ENCODE peak calls at places on chromosomes 1 and 21, in seven cellular contexts. One of them, this sample, is unnamed.

GRCh38 chr1:59178339-59178744 is 118.6 kb upstream of the FGGY start:
- DNase-seq in astrocyte: peak
- DNase-seq in mammary epithelial cell: no peak
- DNase-seq in neural progenitor cell: no peak
- DNase-seq in spleen: no peak
- DNase-seq in heart left ventricle: peak
- DNase-seq in kidney: peak
- DNase-seq in this sample: no peak

GRCh38 chr1:61097326-61097725 is 15.0 kb downstream of the NFIA start:
- DNase-seq in neural progenitor cell: no peak
- DNase-seq in mammary epithelial cell: peak
- DNase-seq in spleen: no peak
- DNase-seq in kidney: no peak
- DNase-seq in heart left ventricle: no peak
- DNase-seq in astrocyte: peak
- DNase-seq in this sample: no peak

GRCh38 chr1:3902546-3902945 is 2.5 kb upstream of the C1orf174 start:
- DNase-seq in spleen: peak
- DNase-seq in astrocyte: no peak
- DNase-seq in mammary epithelial cell: no peak
- DNase-seq in heart left ventricle: no peak
- DNase-seq in kidney: no peak
- DNase-seq in neural progenitor cell: no peak
- DNase-seq in this sample: no peak

GRCh38 chr1:161494069-161494735 is 11.1 kb upstream of the FCGR2A start:
- DNase-seq in spleen: no peak
- DNase-seq in heart left ventricle: no peak
- DNase-seq in neural progenitor cell: no peak
- DNase-seq in astrocyte: no peak
- DNase-seq in mammary epithelial cell: no peak
- DNase-seq in kidney: no peak
- DNase-seq in this sample: no peak

GRCh38 chr1:200659269-200659668 is 10.4 kb downstream of the DDX59 start:
- DNase-seq in mammary epithelial cell: peak
- DNase-seq in heart left ventricle: no peak
- DNase-seq in astrocyte: peak
- DNase-seq in neural progenitor cell: no peak
- DNase-seq in spleen: no peak
- DNase-seq in kidney: no peak
- DNase-seq in this sample: no peak

GRCh38 chr1:63780541-63780940 is 6.7 kb downstream of the ROR1 start:
- DNase-seq in heart left ventricle: no peak
- DNase-seq in kidney: no peak
- DNase-seq in mammary epithelial cell: no peak
- DNase-seq in spleen: no peak
- DNase-seq in astrocyte: no peak
- DNase-seq in neural progenitor cell: peak
- DNase-seq in this sample: no peak

GRCh38 chr21:41839387-41840000 is 39.6 kb downstream of the PRDM15 start:
- DNase-seq in kidney: no peak
- DNase-seq in heart left ventricle: no peak
- DNase-seq in spleen: peak
- DNase-seq in astrocyte: no peak
- DNase-seq in mammary epithelial cell: no peak
- DNase-seq in neural progenitor cell: no peak
- DNase-seq in this sample: no peak

GRCh38 chr1:151980287-151981177 is 13.1 kb downstream of the S100A10 start:
- DNase-seq in heart left ventricle: peak
- DNase-seq in spleen: no peak
- DNase-seq in neural progenitor cell: no peak
- DNase-seq in astrocyte: peak
- DNase-seq in kidney: peak
- DNase-seq in mammary epithelial cell: peak
- DNase-seq in this sample: no peak

GRCh38 chr1:197137322-197137721 is 9.1 kb downstream of the ASPM start:
- DNase-seq in astrocyte: no peak
- DNase-seq in neural progenitor cell: no peak
- DNase-seq in mammary epithelial cell: no peak
- DNase-seq in spleen: no peak
- DNase-seq in heart left ventricle: no peak
- DNase-seq in kidney: no peak
- DNase-seq in this sample: no peak

GRCh38 chr1:41645062-41645461 is 160.6 kb upstream of the EDN2 start:
- DNase-seq in heart left ventricle: no peak
- DNase-seq in spleen: no peak
- DNase-seq in astrocyte: no peak
- DNase-seq in mammary epithelial cell: no peak
- DNase-seq in neural progenitor cell: no peak
- DNase-seq in kidney: no peak
- DNase-seq in this sample: no peak

GRCh38 chr1:104636581-104636980 is 886.9 kb downstream of the AMY1C start:
- DNase-seq in astrocyte: no peak
- DNase-seq in heart left ventricle: no peak
- DNase-seq in neural progenitor cell: no peak
- DNase-seq in spleen: no peak
- DNase-seq in mammary epithelial cell: no peak
- DNase-seq in kidney: no peak
- DNase-seq in this sample: no peak

GRCh38 chr21:42255825-42256224 is 36.9 kb downstream of the ABCG1 start:
- DNase-seq in heart left ventricle: peak
- DNase-seq in spleen: no peak
- DNase-seq in kidney: no peak
- DNase-seq in mammary epithelial cell: no peak
- DNase-seq in neural progenitor cell: no peak
- DNase-seq in astrocyte: no peak
- DNase-seq in this sample: no peak

GRCh38 chr21:36156815-36157670 is at the start of gene DOP1B:
- DNase-seq in astrocyte: no peak
- DNase-seq in heart left ventricle: no peak
- DNase-seq in mammary epithelial cell: no peak
- DNase-seq in neural progenitor cell: no peak
- DNase-seq in kidney: peak
- DNase-seq in spleen: no peak
- DNase-seq in this sample: no peak

GRCh38 chr1:25515033-25515432 is 28.4 kb upstream of the LDLRAP1 start:
- DNase-seq in neural progenitor cell: no peak
- DNase-seq in kidney: no peak
- DNase-seq in astrocyte: no peak
- DNase-seq in spleen: no peak
- DNase-seq in mammary epithelial cell: no peak
- DNase-seq in heart left ventricle: no peak
- DNase-seq in this sample: peak

GRCh38 chr21:41919666-41920398 is 34.0 kb downstream of the C2CD2 start:
- DNase-seq in neural progenitor cell: no peak
- DNase-seq in spleen: no peak
- DNase-seq in kidney: no peak
- DNase-seq in mammary epithelial cell: no peak
- DNase-seq in heart left ventricle: no peak
- DNase-seq in astrocyte: no peak
- DNase-seq in this sample: peak

GRCh38 chr1:210074904-210075303 is 136.9 kb downstream of the SYT14 start:
- DNase-seq in neural progenitor cell: no peak
- DNase-seq in astrocyte: no peak
- DNase-seq in heart left ventricle: no peak
- DNase-seq in mammary epithelial cell: no peak
- DNase-seq in spleen: no peak
- DNase-seq in kidney: no peak
- DNase-seq in this sample: no peak

DNA sequence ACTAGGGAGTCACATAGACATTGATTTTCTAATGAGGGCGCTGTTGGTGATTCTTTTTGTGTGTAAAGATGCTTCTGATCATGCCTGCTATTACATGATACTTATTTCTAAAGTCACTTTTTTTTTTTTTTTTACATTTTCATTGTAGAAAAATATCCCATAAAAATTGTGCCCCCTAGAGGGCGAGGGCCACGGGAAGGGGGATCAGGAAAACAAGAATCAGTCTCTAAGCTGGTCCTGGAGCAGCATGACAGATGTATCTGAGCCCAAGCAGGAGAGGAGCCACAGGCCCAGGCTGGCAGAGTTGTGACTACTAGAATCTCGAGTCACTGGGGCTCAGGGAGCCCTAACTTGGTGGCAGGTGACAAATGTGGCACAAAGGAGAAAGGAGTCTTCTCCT is 28.1 kb downstream of the ZSCAN20 start:
- DNase-seq in mammary epithelial cell: no peak
- DNase-seq in heart left ventricle: no peak
- DNase-seq in astrocyte: no peak
- DNase-seq in spleen: no peak
- DNase-seq in neural progenitor cell: no peak
- DNase-seq in kidney: no peak
- DNase-seq in this sample: no peak
- TF ChIP-seq CTCF in mammary epithelial cell: no peak
- TF ChIP-seq CTCF in heart left ventricle: no peak
- TF ChIP-seq CTCF in astrocyte: peak
- TF ChIP-seq CTCF in spleen: no peak
- TF ChIP-seq CTCF in neural progenitor cell: peak
- TF ChIP-seq CTCF in kidney: no peak
- TF ChIP-seq CTCF in this sample: peak

DNA sequence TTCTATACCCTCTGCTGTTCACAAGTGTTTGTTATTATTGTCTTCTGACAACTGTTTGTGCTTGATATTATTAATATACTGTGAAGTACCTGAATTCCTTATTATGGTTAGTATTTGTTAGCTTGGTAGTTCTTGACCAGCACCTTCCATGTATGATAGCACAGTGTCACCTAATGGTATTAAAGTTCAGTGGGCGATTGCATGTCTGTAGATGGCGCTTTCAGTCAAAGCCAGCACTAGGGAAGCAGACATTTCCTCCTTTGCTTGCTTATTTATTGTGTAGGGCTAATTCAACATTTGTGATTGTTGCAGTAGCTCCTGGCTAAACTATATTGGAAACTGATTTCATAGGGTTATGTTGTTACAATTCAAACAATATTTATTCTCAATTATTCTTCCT is 218.0 kb downstream of the ZP4 start:
- DNase-seq in astrocyte: no peak
- DNase-seq in mammary epithelial cell: peak
- DNase-seq in spleen: no peak
- DNase-seq in kidney: no peak
- DNase-seq in neural progenitor cell: peak
- DNase-seq in heart left ventricle: no peak
- DNase-seq in this sample: no peak
- TF ChIP-seq CTCF in astrocyte: no peak
- TF ChIP-seq CTCF in mammary epithelial cell: peak
- TF ChIP-seq CTCF in spleen: no peak
- TF ChIP-seq CTCF in kidney: peak
- TF ChIP-seq CTCF in neural progenitor cell: peak
- TF ChIP-seq CTCF in heart left ventricle: no peak
- TF ChIP-seq CTCF in this sample: no peak

GRCh38 chr1:2046953-2047748 is 3.1 kb upstream of the PRKCZ start:
- DNase-seq in mammary epithelial cell: no peak
- DNase-seq in neural progenitor cell: peak
- DNase-seq in astrocyte: no peak
- DNase-seq in kidney: no peak
- DNase-seq in heart left ventricle: no peak
- DNase-seq in spleen: no peak
- DNase-seq in this sample: no peak

GRCh38 chr1:2045468-2046224 is 4.6 kb upstream of the PRKCZ start:
- DNase-seq in heart left ventricle: no peak
- DNase-seq in astrocyte: no peak
- DNase-seq in kidney: no peak
- DNase-seq in neural progenitor cell: no peak
- DNase-seq in spleen: no peak
- DNase-seq in mammary epithelial cell: no peak
- DNase-seq in this sample: no peak

GRCh38 chr1:2047749-2048729 is 2.2 kb upstream of the PRKCZ start:
- DNase-seq in neural progenitor cell: no peak
- DNase-seq in spleen: no peak
- DNase-seq in mammary epithelial cell: no peak
- DNase-seq in kidney: no peak
- DNase-seq in astrocyte: no peak
- DNase-seq in heart left ventricle: no peak
- DNase-seq in this sample: no peak

GRCh38 chr1:2044510-2045319 is 5.5 kb upstream of the PRKCZ start:
- DNase-seq in mammary epithelial cell: peak
- DNase-seq in neural progenitor cell: peak
- DNase-seq in astrocyte: no peak
- DNase-seq in kidney: peak
- DNase-seq in spleen: peak
- DNase-seq in heart left ventricle: peak
- DNase-seq in this sample: no peak

GRCh38 chr1:2046225-2046917 is 3.8 kb upstream of the PRKCZ start:
- DNase-seq in heart left ventricle: peak
- DNase-seq in neural progenitor cell: peak
- DNase-seq in kidney: no peak
- DNase-seq in mammary epithelial cell: peak
- DNase-seq in astrocyte: no peak
- DNase-seq in spleen: peak
- DNase-seq in this sample: no peak
- TF ChIP-seq CTCF in heart left ventricle: peak
- TF ChIP-seq CTCF in neural progenitor cell: peak
- TF ChIP-seq CTCF in kidney: peak
- TF ChIP-seq CTCF in mammary epithelial cell: peak
- TF ChIP-seq CTCF in astrocyte: peak
- TF ChIP-seq CTCF in spleen: peak
- TF ChIP-seq CTCF in this sample: peak

DNA sequence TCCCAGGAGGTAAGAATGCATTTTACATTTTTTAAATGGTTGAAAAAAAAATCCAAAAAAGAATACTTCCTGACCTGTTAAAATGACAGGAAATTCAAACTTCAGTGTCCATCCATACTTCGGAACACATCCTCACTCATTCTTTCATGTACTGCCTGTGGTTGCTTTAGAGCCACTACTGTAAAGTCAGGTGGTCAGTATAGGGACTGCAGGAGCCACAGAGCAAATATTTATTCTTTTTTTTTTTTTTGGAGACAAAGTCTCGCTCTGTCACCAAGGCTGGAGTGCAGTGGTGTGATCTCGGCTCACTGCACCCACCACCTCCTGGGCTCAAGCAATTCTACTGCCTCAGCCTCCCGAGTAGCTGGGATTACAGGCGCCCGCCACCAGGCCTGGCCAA is 124.7 kb downstream of the CLIC6 start:
- DNase-seq in astrocyte: no peak
- DNase-seq in neural progenitor cell: no peak
- DNase-seq in spleen: no peak
- DNase-seq in heart left ventricle: no peak
- DNase-seq in kidney: no peak
- DNase-seq in mammary epithelial cell: no peak
- DNase-seq in this sample: no peak
- TF ChIP-seq CTCF in astrocyte: no peak
- TF ChIP-seq CTCF in neural progenitor cell: no peak
- TF ChIP-seq CTCF in spleen: no peak
- TF ChIP-seq CTCF in heart left ventricle: no peak
- TF ChIP-seq CTCF in kidney: no peak
- TF ChIP-seq CTCF in mammary epithelial cell: no peak
- TF ChIP-seq CTCF in this sample: no peak

GRCh38 chr1:85111709-85112108 is 63.4 kb upstream of the MCOLN3 start:
- DNase-seq in mammary epithelial cell: no peak
- DNase-seq in neural progenitor cell: no peak
- DNase-seq in spleen: no peak
- DNase-seq in astrocyte: no peak
- DNase-seq in kidney: no peak
- DNase-seq in heart left ventricle: no peak
- DNase-seq in this sample: no peak
- TF ChIP-seq CTCF in mammary epithelial cell: no peak
- TF ChIP-seq CTCF in neural progenitor cell: no peak
- TF ChIP-seq CTCF in spleen: no peak
- TF ChIP-seq CTCF in astrocyte: no peak
- TF ChIP-seq CTCF in kidney: no peak
- TF ChIP-seq CTCF in heart left ventricle: no peak
- TF ChIP-seq CTCF in this sample: no peak

This sample was measured in chondrocyte.